ENCODE peak calls at places on chromosomes 11 and 22, in four cellular contexts. U, N, C and Y are unnamed samples.

GRCh38 chr22:21626735-21627469 is 2.9 kb downstream of the YDJC start:
- DNase-seq in U (no peak), N (no peak), C (no peak), Y (no peak)

GRCh38 chr11:119516060-119516459 is 93.1 kb upstream of the THY1 start:
- DNase-seq in U (no peak), N (no peak), C (no peak), Y (no peak)

GRCh38 chr11:8111636-8112035 is 30.6 kb downstream of the TUB start:
- DNase-seq in N (no peak), U (no peak), C (no peak), Y (no peak)

GRCh38 chr11:97364047-97364446 is 974.2 kb downstream of the JRKL start:
- DNase-seq in C (no peak), U (no peak), N (no peak), Y (no peak)

GRCh38 chr22:21735198-21736083 is at the start of gene YPEL1:
- DNase-seq in C (peak; percentile 89), U (peak; percentile 93), N (peak; percentile 93), Y (peak; percentile 83)

GRCh38 chr11:43790444-43790794 is 90.2 kb upstream of the ALKBH3 start:
- DNase-seq in U (no peak), C (no peak), N (no peak), Y (no peak)

GRCh38 chr22:22119003-22119402 is 125.6 kb upstream of the VPREB1 start:
- DNase-seq in N (no peak), C (no peak), U (no peak), Y (no peak)

GRCh38 chr22:19506212-19506611 is 18.0 kb downstream of the CLDN5 start:
- DNase-seq in N (no peak), C (no peak), U (no peak), Y (no peak)

GRCh38 chr11:30423886-30424285 is 101.0 kb downstream of the ARL14EP start:
- DNase-seq in U (no peak), C (no peak), N (no peak), Y (no peak)

GRCh38 chr11:111714522-111714921 is 51.7 kb downstream of the PPP2R1B start:
- DNase-seq in C (no peak), N (no peak), U (no peak), Y (no peak)

GRCh38 chr11:119493712-119494111 is 70.7 kb upstream of the THY1 start:
- DNase-seq in U (no peak), N (no peak), C (no peak), Y (no peak)

GRCh38 chr11:45918331-45918941 is 759 bp upstream of the PEX16 start:
- DNase-seq in N (peak; percentile 30), C (peak; percentile 98), U (peak; percentile 57), Y (peak; percentile 74)

GRCh38 chr11:72930011-72930410 is 115.8 kb downstream of the ATG16L2 start:
- DNase-seq in U (no peak), C (no peak), N (no peak), Y (no peak)

GRCh38 chr11:45180158-45180887 is 33.9 kb downstream of the PRDM11 start:
- DNase-seq in U (peak; percentile 22), C (peak; percentile 84), N (no peak), Y (no peak)

GRCh38 chr11:120660024-120660565 is 148.5 kb downstream of the GRIK4 start:
- DNase-seq in C (peak; percentile 4), U (peak; percentile 22), N (no peak), Y (no peak)

GRCh38 chr11:73429121-73429740 is 53.0 kb downstream of the RELT start:
- DNase-seq in U (no peak), C (no peak), N (no peak), Y (no peak)

GRCh38 chr22:31840581-31840980 is 86.8 kb downstream of the DEPDC5 start:
- DNase-seq in U (no peak), N (no peak), C (no peak), Y (no peak)